ENCODE peak calls at places on chromosomes 12 and 14, in five cellular contexts. Y, P, Q, J and M are unnamed samples.

GRCh38 chr12:3820122-3820521 is 53.1 kb downstream of the PARP11 start:
- DNase-seq in P (no peak), J (no peak), Y (peak; percentile 36), Q (no peak), M (peak; percentile 50)

GRCh38 chr12:68565391-68565903 is 45.3 kb upstream of the RAP1B start:
- DNase-seq in Q (peak; percentile 35), J (no peak), P (no peak), Y (peak; percentile 92), M (peak; percentile 80)

GRCh38 chr12:32988982-32989381 is 92.4 kb upstream of the PKP2 start:
- DNase-seq in P (no peak), Y (peak; percentile 12), Q (no peak), J (no peak), M (no peak)

GRCh38 chr12:107622005-107622404 is 63.6 kb upstream of the PWP1 start:
- DNase-seq in Y (peak; percentile 37), J (no peak), P (no peak), Q (no peak), M (peak; percentile 13)

GRCh38 chr12:130118181-130118580 is 44.1 kb upstream of the FZD10 start:
- DNase-seq in Q (no peak), P (no peak), Y (no peak), J (no peak), M (no peak)

GRCh38 chr12:130470969-130471368 is 133.3 kb downstream of the PIWIL1 start:
- DNase-seq in P (no peak), Y (no peak), Q (no peak), J (no peak), M (no peak)

GRCh38 chr12:67727652-67728295 is 79.2 kb downstream of the DYRK2 start:
- DNase-seq in P (no peak), Q (no peak), Y (no peak), J (no peak), M (no peak)

GRCh38 chr12:2034633-2035420 is 18.0 kb upstream of the CACNA1C start:
- DNase-seq in Y (peak; percentile 65), J (peak; percentile 94), Q (peak; percentile 88), P (peak; percentile 92), M (peak; percentile 48)

GRCh38 chr12:95738024-95738611 is 52.4 kb downstream of the NTN4 start:
- DNase-seq in Y (no peak), J (no peak), P (no peak), Q (no peak), M (no peak)

GRCh38 chr12:2854669-2855453 is 2.0 kb downstream of the TEX52 start:
- DNase-seq in J (peak; percentile 91), Y (no peak), Q (no peak), P (no peak), M (no peak)

GRCh38 chr12:3559601-3560294 is 68.7 kb downstream of the PRMT8 start:
- DNase-seq in J (no peak), Q (no peak), P (no peak), Y (no peak), M (no peak)

GRCh38 chr14:90850487-90850886 is 34.3 kb upstream of the TTC7B start:
- DNase-seq in Q (peak; percentile 56), Y (peak; percentile 77), P (no peak), J (no peak), M (peak; percentile 68)

GRCh38 chr12:109446-109845 is 42.9 kb downstream of the IQSEC3 start:
- DNase-seq in Q (no peak), P (no peak), J (no peak), Y (no peak), M (no peak)

GRCh38 chr12:105696-106095 is 39.1 kb downstream of the IQSEC3 start:
- DNase-seq in Q (no peak), P (no peak), J (no peak), Y (no peak), M (no peak)

GRCh38 chr12:106118-106561 is 39.6 kb downstream of the IQSEC3 start:
- DNase-seq in Y (no peak), J (peak; percentile 71), P (no peak), Q (no peak), M (no peak)

GRCh38 chr12:109872-110271 is 43.3 kb downstream of the IQSEC3 start:
- DNase-seq in Y (no peak), Q (no peak), J (no peak), P (no peak), M (no peak)

GRCh38 chr12:108594-108993 is 42.0 kb downstream of the IQSEC3 start:
- DNase-seq in P (peak; percentile 54), Q (no peak), Y (no peak), J (peak; percentile 54), M (no peak)
- TF ChIP-seq CTCF in P (no peak), Q (no peak), Y (no peak), J (no peak), M (no peak)

DNA sequence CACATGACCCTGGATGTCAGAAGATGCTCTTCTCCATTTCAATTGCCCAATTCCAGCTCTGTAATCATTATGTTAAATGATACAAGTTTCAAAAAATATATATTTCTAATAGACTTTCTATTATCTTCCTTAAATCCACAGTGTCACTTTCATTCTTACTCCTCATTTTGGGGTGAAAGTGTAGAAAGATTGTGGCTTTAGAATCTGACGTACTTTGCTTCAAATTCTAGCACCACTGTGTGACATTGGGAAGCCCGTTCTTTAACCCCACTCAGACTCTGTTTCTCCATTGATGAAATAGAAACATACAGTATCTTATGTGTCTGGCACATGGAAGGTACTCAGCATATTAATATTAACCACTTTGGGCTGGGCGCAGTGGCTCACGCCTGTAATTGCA is 83.3 kb downstream of the ETV6 start:
- DNase-seq in J (no peak), Q (no peak), Y (no peak), P (no peak), M (no peak)
- H3K4me3 ChIP-seq in J (no peak overlapping the region), Q (no peak overlapping the region), Y (no peak overlapping the region), P (no peak overlapping the region), M (no peak overlapping the region)

DNA sequence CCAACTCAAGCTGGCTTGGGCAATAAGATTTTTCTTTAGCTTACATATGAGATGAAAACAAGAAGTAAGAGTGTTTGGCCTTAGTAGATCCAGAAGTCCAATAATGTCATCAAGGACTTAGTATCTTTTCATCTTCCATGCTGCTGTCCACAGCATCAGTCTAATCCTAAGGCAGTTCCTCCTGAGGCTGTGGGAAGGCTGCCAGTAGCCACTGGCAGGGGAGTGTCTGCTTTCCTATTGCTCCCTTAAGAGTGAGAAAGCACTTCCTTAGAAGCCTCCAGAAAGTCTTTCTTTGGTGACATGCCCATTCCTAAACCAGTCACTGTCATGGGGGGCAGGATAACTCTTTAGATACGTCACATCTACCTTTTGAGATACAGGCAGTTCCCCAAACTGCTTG is 317.7 kb downstream of the BMP4 start:
- DNase-seq in P (no peak), Y (peak; percentile 8), Q (no peak), J (no peak), M (no peak)
- H3K36me3 ChIP-seq in P (no peaks in the 10 kb centered on the region), Y (no peaks in the 10 kb centered on the region), Q (no peaks in the 10 kb centered on the region), J (no peaks in the 10 kb centered on the region), M (no peaks in the 10 kb centered on the region)

GRCh38 chr12:13957576-13957975 is 23.8 kb downstream of the GRIN2B start:
- DNase-seq in Q (no peak), J (no peak), Y (no peak), P (no peak), M (no peak)

GRCh38 chr12:13959131-13959734 is 22.2 kb downstream of the GRIN2B start:
- DNase-seq in J (no peak), Y (no peak), P (no peak), Q (no peak), M (no peak)

GRCh38 chr12:13961983-13962382 is 19.4 kb downstream of the GRIN2B start:
- DNase-seq in Y (no peak), Q (no peak), J (no peak), P (no peak), M (no peak)

GRCh38 chr12:13964666-13965065 is 16.7 kb downstream of the GRIN2B start:
- DNase-seq in Q (no peak), P (no peak), Y (no peak), J (no peak), M (no peak)

GRCh38 chr12:13962699-13963098 is 18.7 kb downstream of the GRIN2B start:
- DNase-seq in Y (no peak), Q (no peak), J (no peak), P (no peak), M (no peak)
- TF ChIP-seq CTCF in Y (no peak), Q (no peak), J (no peak), P (no peak), M (no peak)